ENCODE peak calls at places on chromosomes 16 and 17, in nine cellular contexts. A is keratinocyte; Z is MV-4-11; G is AG10803; Q is stimulated activated CD4-positive, alpha-beta T cell treated with anti-CD3 and anti-CD28 coated beads, Interleukin-15, amount 100 ng/mL, for 24 hours; D is T-helper 17 cell; N is LHCN-M2; F is progenitor cell of endocrine pancreas; T is astrocyte of the cerebellum. H is an unnamed sample.

GRCh38 chr17:13647551-13647950 is 45.8 kb upstream of the HS3ST3A1 start:
- DNase-seq in A (no peak), Z (peak; percentile 74), G (peak; percentile 77), Q (no peak), D (no peak), N (no peak), F (no peak), T (no peak), H (no peak)

GRCh38 chr16:60922920-60923319 is 1113.3 kb downstream of the CDH8 start:
- DNase-seq in A (no peak), Z (no peak), G (no peak), Q (no peak), D (no peak), N (no peak), F (no peak), T (no peak), H (no peak)

GRCh38 chr16:50035468-50035992 is 10.5 kb downstream of the CNEP1R1 start:
- DNase-seq in A (no peak), Z (no peak), G (no peak), Q (no peak), D (no peak), N (no peak), F (no peak), T (no peak), H (no peak)

GRCh38 chr16:11356573-11357331 is 11.5 kb downstream of the RMI2 start:
- DNase-seq in A (no peak), Z (peak; percentile 52), G (peak; percentile 57), Q (peak; percentile 72), D (peak; percentile 44), N (peak; percentile 37), F (peak; percentile 35), T (no peak), H (peak; percentile 67)

GRCh38 chr17:82882715-82883446 is 43.1 kb upstream of the ZNF750 start:
- DNase-seq in A (no peak), Z (no peak), G (no peak), Q (peak; percentile 80), D (peak; percentile 69), N (no peak), F (no peak), T (no peak), H (no peak)

GRCh38 chr17:35890774-35891155 is 10.6 kb upstream of the CCL5 start:
- DNase-seq in A (no peak), Z (no peak), G (no peak), Q (no peak), D (no peak), N (no peak), F (no peak), T (no peak), H (no peak)

GRCh38 chr16:30953511-30954124 is 3.9 kb upstream of the SETD1A start:
- DNase-seq in A (no peak), Z (peak; percentile 75), G (peak; percentile 67), Q (peak; percentile 77), D (peak; percentile 56), N (peak; percentile 61), F (peak; percentile 69), T (peak; percentile 47), H (peak; percentile 66)

GRCh38 chr17:17435323-17435722 is 41.5 kb upstream of the MED9 start:
- DNase-seq in A (no peak), Z (no peak), G (peak; percentile 62), Q (no peak), D (no peak), N (peak; percentile 68), F (no peak), T (no peak), H (peak; percentile 55)

GRCh38 chr17:65163990-65164495 is 26.9 kb downstream of the RGS9 start:
- DNase-seq in A (no peak), Z (peak; percentile 57), G (peak; percentile 66), Q (peak; percentile 66), D (no peak), N (peak; percentile 37), F (no peak), T (no peak), H (peak; percentile 55)

GRCh38 chr16:54526916-54527315 is 240.3 kb upstream of the IRX3 start:
- DNase-seq in A (no peak), Z (no peak), G (peak; percentile 25), Q (no peak), D (no peak), N (peak; percentile 88), F (no peak), T (no peak), H (no peak)

H was measured in MCF 10A.